ENCODE peak calls at places on chromosomes 4 and X, in seven cellular contexts. M is stimulated activated CD4-positive, alpha-beta T cell treated with anti-CD3 and anti-CD28 coated beads, Interleukin-1b, Interleukin-23, amount 100 ng/mL, for 24 hours; Q is activated B cell treated with CpG ODN at 0.5 μM for 24 hours; U is substantia nigra; O is colonic mucosa; H is naive thymus-derived CD4-positive, alpha-beta T cell; V is AG08395. D is an unnamed sample.

GRCh38 chr4:103085555-103086196 is 9.1 kb upstream of the SLC9B2 start:
- DNase-seq in M (no peak), Q (no peak), U (no peak), O (no peak), H (no peak), V (no peak), D (no peak)

GRCh38 chr4:73434311-73434710 is 1.7 kb upstream of the AFP start:
- DNase-seq in M (no peak), Q (no peak), U (no peak), O (no peak), H (no peak), V (peak), D (no peak)

GRCh38 chr4:175450446-175450845 is 361.6 kb downstream of the GPM6A start:
- DNase-seq in M (no peak), Q (no peak), U (no peak), O (no peak), H (no peak), V (no peak), D (no peak)

GRCh38 chrX:109475174-109475891 is 6.6 kb downstream of the GUCY2F start:
- DNase-seq in M (no peak), Q (no peak), U (peak), O (peak), H (no peak), V (peak), D (no peak)

GRCh38 chr4:7425171-7425570 is 9.6 kb downstream of the PSAPL1 start:
- DNase-seq in M (no peak), Q (peak), U (no peak), O (no peak), H (peak), V (no peak), D (no peak)

GRCh38 chr4:81607947-81608346 is 136.2 kb upstream of the RASGEF1B start:
- DNase-seq in M (no peak), Q (no peak), U (no peak), O (no peak), H (no peak), V (no peak), D (no peak)

GRCh38 chrX:130975947-130976346 is 72.9 kb upstream of the ENOX2 start:
- DNase-seq in M (no peak), Q (no peak), U (peak), O (peak), H (no peak), V (peak), D (peak)

GRCh38 chr4:76963136-76963477 is 13.6 kb downstream of the SEPTIN11 start:
- DNase-seq in M (no peak), Q (no peak), U (no peak), O (no peak), H (no peak), V (no peak), D (no peak)

GRCh38 chrX:17164936-17165335 is 210.1 kb upstream of the NHS start:
- DNase-seq in M (no peak), Q (no peak), U (no peak), O (no peak), H (no peak), V (no peak), D (no peak)

GRCh38 chrX:6053126-6053625 is 175.5 kb downstream of the NLGN4X start:
- DNase-seq in M (no peak), Q (no peak), U (no peak), O (no peak), H (no peak), V (no peak), D (no peak)

GRCh38 chr4:177282284-177282683 is 27.4 kb upstream of the NEIL3 start:
- DNase-seq in M (no peak), Q (no peak), U (no peak), O (no peak), H (no peak), V (no peak), D (no peak)

GRCh38 chrX:72526534-72527508 is 45.8 kb downstream of the HDAC8 start:
- DNase-seq in M (no peak), Q (no peak), U (no peak), O (no peak), H (no peak), V (no peak), D (no peak)

D was measured in AG04449.